ENCODE peak calls at places on chromosomes 3 and 15, in eight cellular contexts. V is C1 segment of cervical spinal cord; Q is islet precursor cell; G is substantia nigra; K is dorsolateral prefrontal cortex; F is NCI-H1092 treated with DMSO at 0.1 percent for 48 hours; Y is T-helper 1 cell; R is activated CD4-positive, alpha-beta T cell treated with anti-CD3 and anti-CD28 coated beads for 48 hours. S is an unnamed sample.
A peak's percentile ranks its signal among the peaks of the same experiment; 100 is the strongest.

GRCh38 chr15:88431441-88431840 is 35.7 kb downstream of the MRPL46 start:
- DNase-seq in Q (no peak), G (no peak), Y (no peak), V (no peak), F (no peak), R (no peak), K (no peak), S (no peak)

GRCh38 chr3:133948996-133949395 is 53.3 kb upstream of the RAB6B start:
- DNase-seq in V (no peak), Y (no peak), F (no peak), K (no peak), G (no peak), R (no peak), Q (no peak), S (no peak)

GRCh38 chr3:127135241-127136023 is 57.5 kb upstream of the PRR23E start:
- DNase-seq in Y (no peak), R (peak; percentile 40), K (peak; percentile 45), Q (peak; percentile 77), V (no peak), F (peak; percentile 78), G (peak; percentile 31), S (no peak)

GRCh38 chr15:43048935-43049334 is 56.9 kb downstream of the UBR1 start:
- DNase-seq in V (no peak), G (no peak), R (no peak), F (no peak), Q (no peak), Y (no peak), K (no peak), S (no peak)

GRCh38 chr15:93980149-93980911 is 251.0 kb upstream of the MCTP2 start:
- DNase-seq in G (no peak), R (no peak), Y (no peak), F (no peak), V (no peak), K (no peak), Q (no peak), S (no peak)

GRCh38 chr15:23038741-23039150 is 623 bp downstream of the TUBGCP5 start:
- DNase-seq in R (no peak), Y (no peak), Q (no peak), K (no peak), G (no peak), V (peak; percentile 7), F (peak; percentile 25), S (peak; percentile 17)

GRCh38 chr15:92130906-92131305 is 262.8 kb upstream of the ST8SIA2 start:
- DNase-seq in Q (peak; percentile 76), Y (no peak), G (no peak), F (no peak), R (no peak), K (no peak), V (no peak), S (no peak)

GRCh38 chr3:189148090-189148507 is 23.7 kb upstream of the TPRG1 start:
- DNase-seq in F (peak; percentile 52), K (peak; percentile 57), V (peak; percentile 37), Q (peak; percentile 79), G (peak; percentile 37), Y (peak; percentile 63), R (peak; percentile 77), S (peak; percentile 69)

GRCh38 chr3:124951511-124952390 is 17.2 kb upstream of the MUC13 start:
- DNase-seq in F (peak; percentile 5), G (no peak), R (no peak), K (no peak), Y (no peak), V (no peak), Q (no peak), S (peak; percentile 45)

GRCh38 chr15:88845616-88846015 is 42.4 kb downstream of the ACAN start:
- DNase-seq in K (no peak), F (no peak), R (no peak), Y (no peak), V (no peak), Q (no peak), G (no peak), S (no peak)

GRCh38 chr3:70737656-70738309 is 425.3 kb upstream of the MDFIC2 start:
- DNase-seq in Y (no peak), G (no peak), V (no peak), K (no peak), Q (no peak), R (no peak), F (peak; percentile 64), S (peak; percentile 69)

GRCh38 chr3:174023445-174023844 is 625.9 kb downstream of the NLGN1 start:
- DNase-seq in Q (no peak), F (peak; percentile 23), R (no peak), V (no peak), G (no peak), Y (no peak), K (peak; percentile 59), S (peak; percentile 5)

GRCh38 chr3:66261318-66261717 is 40.5 kb downstream of the SLC25A26 start:
- DNase-seq in F (no peak), Q (no peak), V (no peak), Y (no peak), G (no peak), R (no peak), K (no peak), S (no peak)

GRCh38 chr3:66396888-66397287 is 103.9 kb downstream of the LRIG1 start:
- DNase-seq in R (no peak), Q (peak; percentile 40), Y (no peak), F (no peak), G (no peak), V (no peak), K (no peak), S (no peak)

GRCh38 chr3:98136631-98137030 is 6.1 kb downstream of the OR5H1 start:
- DNase-seq in K (no peak), Q (no peak), G (no peak), V (no peak), Y (no peak), F (no peak), R (no peak), S (no peak)

GRCh38 chr15:99998661-99999101 is 265.4 kb upstream of the LYSMD4 start:
- DNase-seq in F (no peak), R (no peak), K (no peak), G (no peak), Y (no peak), Q (peak; percentile 93), V (no peak), S (no peak)

GRCh38 chr15:34262362-34262761 is 37.5 kb downstream of the EMC4 start:
- DNase-seq in V (no peak), Y (no peak), G (no peak), R (no peak), Q (no peak), K (no peak), F (no peak), S (no peak)

GRCh38 chr3:41933154-41933676 is 28.7 kb downstream of the ULK4 start:
- DNase-seq in Y (no peak), K (no peak), R (no peak), V (no peak), F (no peak), Q (no peak), G (no peak), S (no peak)

GRCh38 chr15:73884159-73884558 is 10.8 kb downstream of the TBC1D21 start:
- DNase-seq in G (no peak), F (no peak), Y (no peak), R (no peak), Q (peak; percentile 38), K (no peak), V (no peak), S (no peak)

GRCh38 chr3:126117786-126118185 is 33.9 kb upstream of the SLC41A3 start:
- DNase-seq in F (no peak), Q (peak; percentile 37), Y (no peak), R (no peak), K (no peak), G (no peak), V (no peak), S (no peak)

GRCh38 chr3:73926360-73927202 is 301.8 kb upstream of the PDZRN3 start:
- DNase-seq in K (no peak), G (no peak), V (no peak), R (no peak), F (no peak), Y (no peak), Q (no peak), S (no peak)

GRCh38 chr3:31536417-31536991 is 3.8 kb downstream of the STT3B start:
- DNase-seq in F (no peak), Y (no peak), V (no peak), R (no peak), K (no peak), G (no peak), Q (no peak), S (no peak)

GRCh38 chr15:90082140-90082713 is 20.0 kb downstream of the IDH2 start:
- DNase-seq in F (no peak), Y (no peak), K (peak; percentile 33), R (no peak), V (no peak), Q (no peak), G (peak; percentile 73), S (no peak)

GRCh38 chr15:67174864-67175573 is 79.4 kb downstream of the AAGAB start:
- DNase-seq in R (peak; percentile 45), Y (no peak), G (no peak), K (no peak), Q (peak; percentile 96), V (no peak), F (no peak), S (peak; percentile 6)